ENCODE peak calls at places on chromosomes 11 and 22, in six cellular contexts. One of them, this sample, is unnamed.

GRCh38 chr11:114785820-114786219 is 107.5 kb downstream of the NXPE2 start:
- DNase-seq in uterus: no peak
- DNase-seq in HCT116: no peak
- DNase-seq in esophagus muscularis mucosa: no peak
- DNase-seq in breast epithelium: no peak
- DNase-seq in H54: no peak
- DNase-seq in this sample: no peak

GRCh38 chr11:29751618-29752017 is 265.2 kb downstream of the KCNA4 start:
- DNase-seq in HCT116: no peak
- DNase-seq in H54: no peak
- DNase-seq in uterus: no peak
- DNase-seq in esophagus muscularis mucosa: no peak
- DNase-seq in breast epithelium: no peak
- DNase-seq in this sample: no peak

GRCh38 chr11:42054351-42054750 is 594.9 kb upstream of the LRRC4C start:
- DNase-seq in breast epithelium: no peak
- DNase-seq in HCT116: no peak
- DNase-seq in uterus: no peak
- DNase-seq in esophagus muscularis mucosa: no peak
- DNase-seq in H54: no peak
- DNase-seq in this sample: no peak

GRCh38 chr22:48055185-48055584 is 1292.7 kb downstream of the TBC1D22A start:
- DNase-seq in breast epithelium: no peak
- DNase-seq in uterus: no peak
- DNase-seq in esophagus muscularis mucosa: no peak
- DNase-seq in H54: no peak
- DNase-seq in HCT116: no peak
- DNase-seq in this sample: no peak

GRCh38 chr11:85483861-85484260 is 143.3 kb downstream of the DLG2 start:
- DNase-seq in breast epithelium: no peak
- DNase-seq in HCT116: no peak
- DNase-seq in esophagus muscularis mucosa: no peak
- DNase-seq in H54: no peak
- DNase-seq in uterus: no peak
- DNase-seq in this sample: no peak

GRCh38 chr11:26910192-26910591 is 83.7 kb upstream of the FIBIN start:
- DNase-seq in uterus: no peak
- DNase-seq in HCT116: no peak
- DNase-seq in H54: no peak
- DNase-seq in breast epithelium: no peak
- DNase-seq in esophagus muscularis mucosa: no peak
- DNase-seq in this sample: no peak

GRCh38 chr22:46428602-46429326 is 93.2 kb downstream of the TRMU start:
- DNase-seq in breast epithelium: no peak
- DNase-seq in H54: no peak
- DNase-seq in esophagus muscularis mucosa: no peak
- DNase-seq in uterus: no peak
- DNase-seq in HCT116: no peak
- DNase-seq in this sample: no peak

GRCh38 chr11:73320786-73321325 is 12.8 kb downstream of the ARHGEF17 start:
- DNase-seq in HCT116: no peak
- DNase-seq in H54: no peak
- DNase-seq in breast epithelium: no peak
- DNase-seq in esophagus muscularis mucosa: no peak
- DNase-seq in uterus: peak
- DNase-seq in this sample: no peak

GRCh38 chr22:45240137-45240809 is 421 bp downstream of the KIAA0930 start:
- DNase-seq in breast epithelium: no peak
- DNase-seq in uterus: peak
- DNase-seq in H54: peak
- DNase-seq in esophagus muscularis mucosa: no peak
- DNase-seq in HCT116: no peak
- DNase-seq in this sample: peak

GRCh38 chr22:35306350-35306967 is 6.8 kb downstream of the TOM1 start:
- DNase-seq in HCT116: no peak
- DNase-seq in esophagus muscularis mucosa: no peak
- DNase-seq in H54: no peak
- DNase-seq in uterus: no peak
- DNase-seq in breast epithelium: no peak
- DNase-seq in this sample: no peak
- TF ChIP-seq POLR2A in HCT116: no peak
- TF ChIP-seq POLR2A in esophagus muscularis mucosa: no peak
- TF ChIP-seq POLR2A in H54: no peak
- TF ChIP-seq POLR2A in uterus: no peak
- TF ChIP-seq POLR2A in breast epithelium: no peak
- TF ChIP-seq POLR2A in this sample: no peak

GRCh38 chr22:17631076-17631565 is 2.6 kb upstream of the ATP6V1E1 start:
- DNase-seq in esophagus muscularis mucosa: no peak
- DNase-seq in H54: no peak
- DNase-seq in breast epithelium: no peak
- DNase-seq in HCT116: no peak
- DNase-seq in uterus: no peak
- DNase-seq in this sample: no peak

GRCh38 chr22:17629167-17629489 is 579 bp upstream of the ATP6V1E1 start:
- DNase-seq in HCT116: no peak
- DNase-seq in breast epithelium: no peak
- DNase-seq in H54: no peak
- DNase-seq in uterus: no peak
- DNase-seq in esophagus muscularis mucosa: no peak
- DNase-seq in this sample: no peak

GRCh38 chr22:17629646-17630045 is 1.1 kb upstream of the ATP6V1E1 start:
- DNase-seq in uterus: no peak
- DNase-seq in H54: no peak
- DNase-seq in breast epithelium: no peak
- DNase-seq in esophagus muscularis mucosa: no peak
- DNase-seq in HCT116: no peak
- DNase-seq in this sample: no peak

GRCh38 chr22:17627961-17628303 is 617 bp downstream of the ATP6V1E1 start:
- DNase-seq in HCT116: no peak
- DNase-seq in uterus: no peak
- DNase-seq in H54: no peak
- DNase-seq in breast epithelium: no peak
- DNase-seq in esophagus muscularis mucosa: no peak
- DNase-seq in this sample: no peak

DNA sequence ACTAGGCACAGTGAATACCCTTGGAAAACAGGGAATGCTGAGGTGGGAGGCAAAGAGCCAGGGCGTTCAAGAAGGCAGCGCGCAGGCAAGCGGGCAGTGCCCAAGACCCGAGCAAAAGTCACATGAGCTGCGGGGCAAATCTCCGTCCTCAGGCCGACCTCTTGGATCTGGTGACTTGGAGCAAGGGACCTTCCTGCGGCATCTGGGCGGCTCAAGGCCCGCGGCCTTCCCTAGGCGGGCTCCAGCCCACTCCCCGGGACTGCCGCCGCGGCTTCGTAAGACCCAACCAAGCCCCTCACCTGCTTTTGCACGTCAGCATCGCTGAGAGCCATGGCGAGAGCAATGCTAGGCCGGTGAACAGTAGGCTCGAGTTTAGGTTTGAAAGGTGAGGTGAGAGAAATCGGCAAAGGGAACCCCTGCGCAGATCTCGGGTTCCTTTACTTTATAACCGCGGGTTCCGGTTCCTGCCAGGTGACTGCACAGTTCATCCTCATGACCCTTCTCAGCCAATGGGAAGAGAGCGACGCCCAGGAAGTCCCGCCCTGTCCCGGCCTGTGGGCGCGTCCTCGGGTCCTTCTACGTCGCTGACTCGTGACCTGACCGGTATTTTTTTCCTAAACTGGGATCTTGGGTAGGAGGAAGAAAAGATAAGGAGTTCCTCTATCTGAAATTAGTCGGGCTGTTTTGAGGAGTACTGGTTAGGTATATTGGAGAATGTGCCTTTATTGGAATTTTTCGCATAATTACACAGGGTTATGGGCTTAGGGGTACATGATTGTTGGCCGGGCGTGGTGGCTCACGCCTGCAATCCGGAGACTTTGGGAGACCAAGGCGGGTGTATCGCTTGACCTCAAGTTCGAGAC is at the start of gene ATP6V1E1:
- DNase-seq in breast epithelium: peak
- DNase-seq in H54: peak
- DNase-seq in HCT116: peak
- DNase-seq in esophagus muscularis mucosa: peak
- DNase-seq in uterus: peak
- DNase-seq in this sample: peak
- TF ChIP-seq POLR2A in breast epithelium: peak
- TF ChIP-seq POLR2A in H54: peak
- TF ChIP-seq POLR2A in HCT116: peak
- TF ChIP-seq POLR2A in esophagus muscularis mucosa: peak
- TF ChIP-seq POLR2A in uterus: peak
- TF ChIP-seq POLR2A in this sample: peak

DNA sequence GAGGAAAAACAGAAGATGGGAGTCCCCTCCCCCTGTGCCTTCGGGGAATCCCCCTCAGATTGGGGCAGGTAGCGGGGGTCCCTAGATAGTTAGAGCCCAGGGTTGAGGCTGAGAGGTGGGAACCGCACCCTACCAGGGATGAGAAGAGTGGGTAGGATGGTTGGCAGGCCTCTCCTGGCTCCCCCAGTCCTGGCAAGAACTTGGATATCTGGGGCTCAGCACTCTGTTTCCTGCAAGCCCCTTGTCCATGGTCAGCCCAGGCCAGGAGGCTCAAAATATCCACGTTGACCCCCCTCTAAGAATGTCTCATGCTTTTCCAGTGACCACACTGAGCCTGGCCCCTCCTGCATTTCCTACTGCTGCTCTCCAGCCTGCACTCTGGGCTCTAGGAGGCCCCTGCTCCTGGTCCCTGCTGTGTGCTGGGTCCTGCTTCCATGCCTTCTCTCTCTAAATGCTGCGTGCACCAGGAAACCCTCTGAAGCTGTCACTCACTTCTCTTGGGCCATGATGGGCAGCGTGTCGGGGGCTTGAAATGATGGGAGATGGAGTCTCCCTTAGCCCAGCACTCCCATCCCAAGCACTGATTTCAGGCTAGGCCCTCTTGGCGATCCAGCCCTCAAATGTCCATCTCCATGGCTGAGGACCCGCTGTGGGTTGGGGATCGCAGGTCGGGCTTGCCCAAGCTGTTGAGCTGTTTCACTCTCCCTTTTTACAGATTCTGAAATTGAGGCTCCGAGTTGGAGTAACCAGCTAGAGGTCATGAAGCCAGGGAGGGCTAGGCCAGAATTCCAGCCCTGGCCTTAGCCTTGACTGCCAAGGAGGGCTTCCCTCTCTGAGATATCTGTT is 2.0 kb downstream of the MAP3K11 start:
- DNase-seq in H54: no peak
- DNase-seq in HCT116: no peak
- DNase-seq in breast epithelium: no peak
- DNase-seq in uterus: no peak
- DNase-seq in esophagus muscularis mucosa: no peak
- DNase-seq in this sample: no peak
- TF ChIP-seq POLR2A in H54: no peak
- TF ChIP-seq POLR2A in HCT116: no peak
- TF ChIP-seq POLR2A in breast epithelium: no peak
- TF ChIP-seq POLR2A in uterus: no peak
- TF ChIP-seq POLR2A in esophagus muscularis mucosa: no peak
- TF ChIP-seq POLR2A in this sample: no peak

DNA sequence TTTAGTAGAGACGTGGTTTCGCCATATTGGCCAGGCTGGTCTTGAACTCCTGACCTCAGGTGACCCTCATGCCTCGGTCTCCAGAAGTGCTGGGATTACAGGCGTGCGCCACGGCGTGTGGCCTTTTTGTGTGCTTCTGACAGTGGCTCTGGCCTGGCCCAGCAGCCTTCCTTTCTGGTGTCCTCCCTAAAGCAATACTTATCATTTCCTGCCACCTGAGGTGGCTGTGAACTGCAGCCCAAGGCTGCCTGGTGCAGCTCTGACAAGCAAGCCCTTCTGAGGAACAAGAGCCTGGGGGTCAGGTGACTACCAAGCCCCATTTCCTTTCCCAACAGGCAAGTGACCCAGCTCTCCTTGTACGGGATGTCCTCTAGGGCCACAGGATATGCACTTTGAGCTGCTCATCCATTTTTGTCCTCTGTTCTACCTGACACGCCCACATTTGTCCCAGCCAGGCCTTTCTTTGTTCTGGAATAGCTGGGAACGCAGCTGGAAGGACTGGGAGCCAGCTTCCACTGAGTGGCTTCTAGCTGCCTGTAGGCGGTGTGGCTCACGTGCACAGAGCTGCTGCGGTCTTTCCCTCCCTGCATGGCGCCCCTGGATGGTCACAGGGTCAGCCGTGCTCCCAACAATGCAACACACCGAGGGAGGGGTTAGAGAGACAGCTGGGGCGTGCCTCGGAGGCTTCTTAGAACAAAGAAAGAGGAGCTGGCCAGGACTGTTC is 12.3 kb upstream of the BID start:
- DNase-seq in uterus: peak
- DNase-seq in HCT116: no peak
- DNase-seq in H54: no peak
- DNase-seq in breast epithelium: no peak
- DNase-seq in esophagus muscularis mucosa: no peak
- DNase-seq in this sample: peak
- TF ChIP-seq POLR2A in uterus: no peak
- TF ChIP-seq POLR2A in HCT116: no peak
- TF ChIP-seq POLR2A in H54: no peak
- TF ChIP-seq POLR2A in breast epithelium: no peak
- TF ChIP-seq POLR2A in esophagus muscularis mucosa: no peak
- TF ChIP-seq POLR2A in this sample: no peak

GRCh38 chr22:50342651-50343540 is at the start of gene PPP6R2:
- DNase-seq in H54: no peak
- DNase-seq in esophagus muscularis mucosa: no peak
- DNase-seq in uterus: peak
- DNase-seq in HCT116: no peak
- DNase-seq in breast epithelium: peak
- DNase-seq in this sample: peak
- TF ChIP-seq POLR2A in H54: peak
- TF ChIP-seq POLR2A in esophagus muscularis mucosa: no peak
- TF ChIP-seq POLR2A in uterus: no peak
- TF ChIP-seq POLR2A in HCT116: no peak
- TF ChIP-seq POLR2A in breast epithelium: no peak
- TF ChIP-seq POLR2A in this sample: peak